ENCODE peak calls at places on chromosomes 11 and 22, in five cellular contexts. M, U, P, W and C are unnamed samples. For H3K36me3, the result is how much of the 10 kb centered on the place peaks cover.

GRCh38 chr22:36374603-36375024 is 13.2 kb downstream of the MYH9 start:
- DNase-seq in M (no peak), U (peak), P (no peak), W (peak), C (peak)

GRCh38 chr11:6485661-6486060 is 4.4 kb downstream of the TIMM10B start:
- DNase-seq in M (no peak), U (no peak), P (no peak), W (no peak), C (no peak)

GRCh38 chr22:32622004-32622761 is 147.6 kb downstream of the FBXO7 start:
- DNase-seq in M (peak), U (no peak), P (peak), W (peak), C (peak)

GRCh38 chr22:36874309-36874696 is 13.5 kb downstream of the NCF4 start:
- DNase-seq in M (no peak), U (no peak), P (no peak), W (no peak), C (no peak)

GRCh38 chr11:122661182-122661945 is 5.8 kb downstream of the UBASH3B start:
- DNase-seq in M (no peak), U (no peak), P (no peak), W (no peak), C (no peak)

GRCh38 chr22:31247726-31248125 is 35.6 kb downstream of the LIMK2 start:
- DNase-seq in M (no peak), U (no peak), P (no peak), W (no peak), C (no peak)

GRCh38 chr11:123707606-123708205 is 33.8 kb downstream of the ZNF202 start:
- DNase-seq in M (peak), U (no peak), P (peak), W (peak), C (peak)

GRCh38 chr11:76801205-76801604 is 18.0 kb downstream of the TSKU start:
- DNase-seq in M (no peak), U (no peak), P (no peak), W (no peak), C (no peak)

GRCh38 chr11:67409261-67409666 is 5.4 kb downstream of the TBC1D10C start:
- DNase-seq in M (no peak), U (no peak), P (no peak), W (no peak), C (peak)

GRCh38 chr11:74540270-74540669 is 46.7 kb upstream of the LIPT2 start:
- DNase-seq in M (no peak), U (no peak), P (no peak), W (no peak), C (no peak)

GRCh38 chr11:65932558-65932919 is 12.7 kb upstream of the TSGA10IP start:
- DNase-seq in M (no peak), U (no peak), P (peak), W (no peak), C (no peak)

GRCh38 chr22:50190182-50190951 is 4.7 kb downstream of the TRABD start:
- DNase-seq in M (peak), U (peak), P (peak), W (peak), C (peak)

GRCh38 chr11:133903056-133903455 is 53.7 kb downstream of the IGSF9B start:
- DNase-seq in M (no peak), U (no peak), P (no peak), W (no peak), C (no peak)

DNA sequence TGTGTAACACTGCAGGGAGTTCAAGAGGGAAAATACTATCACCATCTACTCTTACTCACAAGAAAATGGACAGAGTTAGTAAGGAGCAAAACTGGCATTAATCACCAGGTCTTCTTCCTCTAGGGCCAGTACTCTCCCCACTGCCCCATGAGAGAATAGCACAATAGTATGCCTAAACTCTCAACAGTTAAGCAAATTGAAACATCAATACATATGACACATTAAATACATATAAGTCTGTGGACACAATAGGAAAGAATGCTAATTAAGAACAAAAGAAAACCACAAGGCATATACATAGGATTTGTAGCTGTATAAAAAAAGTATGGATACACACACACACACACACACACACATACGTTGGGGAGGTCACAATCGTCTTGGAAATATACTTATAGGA is 197.9 kb upstream of the BDNF start:
- DNase-seq in M (no peak), U (no peak), P (no peak), W (no peak), C (no peak)
- H3K36me3 ChIP-seq in M (under half), U (under half), P (under half), W (under half), C (under half)

GRCh38 chr22:38724176-38724575 is 18.4 kb downstream of the GTPBP1 start:
- DNase-seq in M (no peak), U (no peak), P (no peak), W (no peak), C (no peak)

GRCh38 chr22:38725900-38726655 is 20.3 kb downstream of the GTPBP1 start:
- DNase-seq in M (no peak), U (no peak), P (no peak), W (no peak), C (no peak)

GRCh38 chr22:38727530-38728451 is 22.0 kb downstream of the GTPBP1 start:
- DNase-seq in M (no peak), U (no peak), P (no peak), W (no peak), C (no peak)

GRCh38 chr22:38727123-38727522 is 21.4 kb downstream of the GTPBP1 start:
- DNase-seq in M (no peak), U (no peak), P (no peak), W (no peak), C (no peak)

GRCh38 chr22:38724926-38725571 is 19.3 kb downstream of the GTPBP1 start:
- DNase-seq in M (no peak), U (no peak), P (peak), W (no peak), C (no peak)
- H3K36me3 ChIP-seq in M (under half), U (half or more), P (half or more), W (half or more), C (half or more)

DNA sequence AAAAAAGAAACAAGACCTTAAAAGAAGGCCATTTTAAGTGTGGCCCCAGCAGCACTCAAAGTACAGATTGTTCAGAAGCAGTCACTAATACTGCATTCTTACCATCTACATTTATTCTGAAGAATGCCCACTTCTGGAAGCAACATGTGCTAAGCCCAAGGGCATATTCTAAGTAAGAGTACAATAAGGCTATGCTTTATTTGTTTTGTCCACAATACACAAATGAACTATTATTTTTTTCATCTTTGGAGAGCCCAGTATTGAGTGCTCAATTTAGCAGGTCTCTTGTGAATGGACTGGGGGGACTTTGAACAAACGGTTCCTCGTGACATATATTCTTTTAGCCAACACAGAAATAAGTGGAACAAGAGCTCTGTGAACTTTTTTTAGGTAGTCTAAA is 191.4 kb upstream of the CHORDC1 start:
- DNase-seq in M (no peak), U (no peak), P (no peak), W (no peak), C (no peak)
- H3K36me3 ChIP-seq in M (under half), U (under half), P (under half), W (under half), C (under half)

DNA sequence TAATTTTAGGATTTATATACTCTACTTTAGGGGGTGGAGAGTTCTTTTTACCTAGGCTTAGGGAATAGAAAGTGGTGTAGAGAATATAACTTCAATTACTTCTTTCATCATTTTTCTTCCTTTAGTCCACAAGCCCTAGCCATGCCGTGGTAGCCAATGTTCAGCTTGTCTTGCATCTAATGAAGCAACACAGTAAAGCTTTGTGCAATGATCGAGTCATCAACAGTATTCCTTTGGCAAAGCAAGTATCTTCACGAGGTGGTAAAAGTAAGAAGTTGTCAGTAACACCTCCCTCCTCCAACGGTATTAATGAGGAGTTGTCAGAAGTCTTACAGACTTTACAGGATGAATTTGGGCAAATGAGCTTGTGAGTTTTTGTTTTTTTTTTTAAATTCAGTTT is 37.4 kb downstream of the CEP57 start:
- DNase-seq in M (no peak), U (no peak), P (no peak), W (no peak), C (no peak)
- H3K36me3 ChIP-seq in M (under half), U (under half), P (half or more), W (half or more), C (under half)

GRCh38 chr11:88454881-88455280 is 117.3 kb upstream of the CTSC start:
- DNase-seq in M (no peak), U (no peak), P (no peak), W (no peak), C (no peak)
- H3K36me3 ChIP-seq in M (under half), U (under half), P (under half), W (under half), C (under half)

GRCh38 chr22:46553189-46553588 is 15.8 kb upstream of the CELSR1 start:
- DNase-seq in M (no peak), U (no peak), P (no peak), W (no peak), C (no peak)

GRCh38 chr22:46556775-46557174 is 19.4 kb upstream of the CELSR1 start:
- DNase-seq in M (no peak), U (no peak), P (no peak), W (no peak), C (no peak)

GRCh38 chr22:46561435-46561905 is 24.1 kb upstream of the CELSR1 start:
- DNase-seq in M (no peak), U (no peak), P (peak), W (no peak), C (no peak)

GRCh38 chr22:46560696-46561295 is 23.4 kb upstream of the CELSR1 start:
- DNase-seq in M (no peak), U (no peak), P (no peak), W (no peak), C (no peak)

GRCh38 chr22:46557736-46558480 is 20.5 kb upstream of the CELSR1 start:
- DNase-seq in M (no peak), U (no peak), P (no peak), W (peak), C (no peak)
- H3K36me3 ChIP-seq in M (under half), U (under half), P (under half), W (under half), C (under half)

DNA sequence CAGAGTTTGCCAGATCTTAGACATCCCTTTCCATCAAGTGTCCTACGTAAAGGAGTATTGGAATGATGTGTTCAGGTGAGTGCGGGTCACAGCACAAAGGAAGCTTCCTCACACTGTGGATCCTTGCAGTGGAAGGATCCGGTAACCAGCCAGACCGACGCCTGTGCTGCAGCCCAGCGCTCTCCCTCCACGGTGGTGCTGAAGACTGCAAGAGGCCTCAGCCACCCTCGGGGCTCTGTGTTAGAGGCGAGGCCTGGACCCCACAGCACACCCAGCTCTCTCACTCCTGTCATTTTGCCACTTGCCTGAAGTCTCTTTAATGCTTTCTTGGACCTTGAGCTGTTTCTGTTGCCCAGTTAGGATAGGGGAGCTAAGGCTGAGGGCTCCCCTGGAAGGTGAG is 2.4 kb downstream of the TRMU start:
- DNase-seq in M (no peak), U (no peak), P (no peak), W (no peak), C (no peak)
- H3K36me3 ChIP-seq in M (under half), U (under half), P (under half), W (under half), C (under half)

GRCh38 chr11:111986589-111986988 is 38.6 kb upstream of the DLAT start:
- DNase-seq in M (no peak), U (no peak), P (no peak), W (no peak), C (no peak)
- H3K36me3 ChIP-seq in M (under half), U (half or more), P (under half), W (half or more), C (under half)

DNA sequence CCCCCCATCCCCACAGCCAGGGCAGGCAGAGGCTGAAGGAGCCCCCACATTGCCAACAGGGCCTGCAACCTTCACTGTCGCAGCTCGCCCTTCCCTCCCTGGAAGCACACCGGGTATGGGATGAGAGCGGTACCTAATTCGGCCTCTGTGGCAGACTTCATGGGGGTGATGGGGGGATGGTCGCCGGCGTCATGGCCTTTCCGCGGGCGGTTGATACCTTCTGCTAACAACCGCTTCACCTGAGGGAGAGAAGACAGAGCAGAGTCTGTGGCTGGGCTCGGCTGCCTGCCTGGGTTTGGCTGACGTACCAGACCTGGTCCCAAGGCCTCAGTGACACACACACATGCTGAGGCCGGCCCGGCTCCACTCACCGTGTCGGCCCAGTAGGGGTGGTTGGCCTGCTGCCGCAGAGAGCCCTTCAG is 11.2 kb upstream of the PPM1F start:
- DNase-seq in M (no peak), U (no peak), P (no peak), W (no peak), C (no peak)
- H3K36me3 ChIP-seq in M (under half), U (half or more), P (half or more), W (half or more), C (under half)